ENCODE peak calls at places on chromosomes 5 and 9, in eight cellular contexts. One of them, this sample, is unnamed.

GRCh38 chr5:175012267-175012666 is 287.9 kb downstream of the MSX2 start:
- DNase-seq in transverse colon: no peak
- DNase-seq in GM10248: no peak
- DNase-seq in tibial artery: no peak
- DNase-seq in astrocyte of the cerebellum: no peak
- DNase-seq in nephron progenitor cell: no peak
- DNase-seq in AG04450: no peak
- DNase-seq in AG04449: no peak
- DNase-seq in this sample: no peak

GRCh38 chr5:103800728-103801127 is 238.1 kb upstream of the NUDT12 start:
- DNase-seq in transverse colon: no peak
- DNase-seq in GM10248: no peak
- DNase-seq in tibial artery: no peak
- DNase-seq in astrocyte of the cerebellum: peak
- DNase-seq in nephron progenitor cell: no peak
- DNase-seq in AG04450: no peak
- DNase-seq in AG04449: no peak
- DNase-seq in this sample: no peak

GRCh38 chr9:91273853-91274552 is 87.7 kb downstream of the AUH start:
- DNase-seq in transverse colon: no peak
- DNase-seq in GM10248: peak
- DNase-seq in tibial artery: no peak
- DNase-seq in astrocyte of the cerebellum: peak
- DNase-seq in nephron progenitor cell: no peak
- DNase-seq in AG04450: no peak
- DNase-seq in AG04449: no peak
- DNase-seq in this sample: no peak

GRCh38 chr9:4069457-4070162 is 230.3 kb downstream of the GLIS3 start:
- DNase-seq in transverse colon: no peak
- DNase-seq in GM10248: no peak
- DNase-seq in tibial artery: no peak
- DNase-seq in astrocyte of the cerebellum: no peak
- DNase-seq in nephron progenitor cell: no peak
- DNase-seq in AG04450: no peak
- DNase-seq in AG04449: no peak
- DNase-seq in this sample: no peak

GRCh38 chr9:123368481-123369153 is 12.6 kb downstream of the CRB2 start:
- DNase-seq in transverse colon: no peak
- DNase-seq in GM10248: no peak
- DNase-seq in tibial artery: no peak
- DNase-seq in astrocyte of the cerebellum: no peak
- DNase-seq in nephron progenitor cell: no peak
- DNase-seq in AG04450: no peak
- DNase-seq in AG04449: no peak
- DNase-seq in this sample: no peak

GRCh38 chr9:73176450-73176875 is 24.8 kb downstream of the ANXA1 start:
- DNase-seq in transverse colon: no peak
- DNase-seq in GM10248: no peak
- DNase-seq in tibial artery: no peak
- DNase-seq in astrocyte of the cerebellum: no peak
- DNase-seq in nephron progenitor cell: no peak
- DNase-seq in AG04450: no peak
- DNase-seq in AG04449: no peak
- DNase-seq in this sample: no peak

GRCh38 chr5:133106343-133106742 is 54.5 kb downstream of the HSPA4 start:
- DNase-seq in transverse colon: no peak
- DNase-seq in GM10248: no peak
- DNase-seq in tibial artery: no peak
- DNase-seq in astrocyte of the cerebellum: no peak
- DNase-seq in nephron progenitor cell: no peak
- DNase-seq in AG04450: no peak
- DNase-seq in AG04449: no peak
- DNase-seq in this sample: no peak

GRCh38 chr5:89232139-89232603 is 349.2 kb upstream of the MEF2C start:
- DNase-seq in transverse colon: no peak
- DNase-seq in GM10248: peak
- DNase-seq in tibial artery: no peak
- DNase-seq in astrocyte of the cerebellum: no peak
- DNase-seq in nephron progenitor cell: no peak
- DNase-seq in AG04450: no peak
- DNase-seq in AG04449: no peak
- DNase-seq in this sample: no peak

GRCh38 chr9:124420991-124421543 is 5.8 kb upstream of the PSMB7 start:
- DNase-seq in transverse colon: no peak
- DNase-seq in GM10248: no peak
- DNase-seq in tibial artery: no peak
- DNase-seq in astrocyte of the cerebellum: no peak
- DNase-seq in nephron progenitor cell: no peak
- DNase-seq in AG04450: no peak
- DNase-seq in AG04449: no peak
- DNase-seq in this sample: no peak

GRCh38 chr9:126616521-126616976 is 2.8 kb downstream of the LMX1B start:
- DNase-seq in transverse colon: no peak
- DNase-seq in GM10248: no peak
- DNase-seq in tibial artery: no peak
- DNase-seq in astrocyte of the cerebellum: no peak
- DNase-seq in nephron progenitor cell: no peak
- DNase-seq in AG04450: no peak
- DNase-seq in AG04449: no peak
- DNase-seq in this sample: no peak

GRCh38 chr5:151628112-151628823 is 37.1 kb upstream of the FAT2 start:
- DNase-seq in transverse colon: no peak
- DNase-seq in GM10248: no peak
- DNase-seq in tibial artery: peak
- DNase-seq in astrocyte of the cerebellum: no peak
- DNase-seq in nephron progenitor cell: no peak
- DNase-seq in AG04450: no peak
- DNase-seq in AG04449: peak
- DNase-seq in this sample: no peak

GRCh38 chr9:19149230-19149629 is 21.9 kb upstream of the PLIN2 start:
- DNase-seq in transverse colon: no peak
- DNase-seq in GM10248: no peak
- DNase-seq in tibial artery: no peak
- DNase-seq in astrocyte of the cerebellum: no peak
- DNase-seq in nephron progenitor cell: no peak
- DNase-seq in AG04450: no peak
- DNase-seq in AG04449: no peak
- DNase-seq in this sample: no peak

GRCh38 chr5:25858019-25858418 is 1180.4 kb downstream of the CDH9 start:
- DNase-seq in transverse colon: no peak
- DNase-seq in GM10248: no peak
- DNase-seq in tibial artery: no peak
- DNase-seq in astrocyte of the cerebellum: no peak
- DNase-seq in nephron progenitor cell: peak
- DNase-seq in AG04450: no peak
- DNase-seq in AG04449: no peak
- DNase-seq in this sample: no peak

GRCh38 chr5:1485320-1486118 is 38.2 kb downstream of the LPCAT1 start:
- DNase-seq in transverse colon: no peak
- DNase-seq in GM10248: no peak
- DNase-seq in tibial artery: no peak
- DNase-seq in astrocyte of the cerebellum: no peak
- DNase-seq in nephron progenitor cell: no peak
- DNase-seq in AG04450: no peak
- DNase-seq in AG04449: no peak
- DNase-seq in this sample: no peak

GRCh38 chr9:21465859-21466518 is 16.1 kb downstream of the IFNE start:
- DNase-seq in transverse colon: no peak
- DNase-seq in GM10248: peak
- DNase-seq in tibial artery: no peak
- DNase-seq in astrocyte of the cerebellum: peak
- DNase-seq in nephron progenitor cell: no peak
- DNase-seq in AG04450: peak
- DNase-seq in AG04449: no peak
- DNase-seq in this sample: peak

GRCh38 chr5:107604990-107605389 is 65.7 kb downstream of the EFNA5 start:
- DNase-seq in transverse colon: no peak
- DNase-seq in GM10248: no peak
- DNase-seq in tibial artery: no peak
- DNase-seq in astrocyte of the cerebellum: no peak
- DNase-seq in nephron progenitor cell: no peak
- DNase-seq in AG04450: no peak
- DNase-seq in AG04449: no peak
- DNase-seq in this sample: peak

GRCh38 chr5:108747111-108748009 is at the start of gene FER:
- DNase-seq in transverse colon: no peak
- DNase-seq in GM10248: peak
- DNase-seq in tibial artery: peak
- DNase-seq in astrocyte of the cerebellum: peak
- DNase-seq in nephron progenitor cell: no peak
- DNase-seq in AG04450: no peak
- DNase-seq in AG04449: no peak
- DNase-seq in this sample: no peak

GRCh38 chr5:72032769-72033168 is 74.5 kb upstream of the MAP1B start:
- DNase-seq in transverse colon: no peak
- DNase-seq in GM10248: no peak
- DNase-seq in tibial artery: no peak
- DNase-seq in astrocyte of the cerebellum: no peak
- DNase-seq in nephron progenitor cell: no peak
- DNase-seq in AG04450: no peak
- DNase-seq in AG04449: no peak
- DNase-seq in this sample: no peak

GRCh38 chr5:107272509-107272908 is 398.2 kb downstream of the EFNA5 start:
- DNase-seq in transverse colon: no peak
- DNase-seq in GM10248: no peak
- DNase-seq in tibial artery: no peak
- DNase-seq in astrocyte of the cerebellum: no peak
- DNase-seq in nephron progenitor cell: no peak
- DNase-seq in AG04450: no peak
- DNase-seq in AG04449: no peak
- DNase-seq in this sample: no peak

GRCh38 chr5:152864993-152865392 is 459.9 kb upstream of the NMUR2 start:
- DNase-seq in transverse colon: no peak
- DNase-seq in GM10248: no peak
- DNase-seq in tibial artery: no peak
- DNase-seq in astrocyte of the cerebellum: no peak
- DNase-seq in nephron progenitor cell: no peak
- DNase-seq in AG04450: no peak
- DNase-seq in AG04449: no peak
- DNase-seq in this sample: no peak

GRCh38 chr5:148541054-148541835 is 113.1 kb downstream of the HTR4 start:
- DNase-seq in transverse colon: no peak
- DNase-seq in GM10248: no peak
- DNase-seq in tibial artery: no peak
- DNase-seq in astrocyte of the cerebellum: no peak
- DNase-seq in nephron progenitor cell: no peak
- DNase-seq in AG04450: no peak
- DNase-seq in AG04449: no peak
- DNase-seq in this sample: no peak

GRCh38 chr9:124007157-124007460 is 4.5 kb upstream of the LHX2 start:
- DNase-seq in transverse colon: no peak
- DNase-seq in GM10248: no peak
- DNase-seq in tibial artery: no peak
- DNase-seq in astrocyte of the cerebellum: no peak
- DNase-seq in nephron progenitor cell: no peak
- DNase-seq in AG04450: no peak
- DNase-seq in AG04449: no peak
- DNase-seq in this sample: no peak

GRCh38 chr9:75200892-75201470 is 112.7 kb downstream of the OSTF1 start:
- DNase-seq in transverse colon: no peak
- DNase-seq in GM10248: peak
- DNase-seq in tibial artery: no peak
- DNase-seq in astrocyte of the cerebellum: peak
- DNase-seq in nephron progenitor cell: peak
- DNase-seq in AG04450: no peak
- DNase-seq in AG04449: no peak
- DNase-seq in this sample: no peak

GRCh38 chr9:135907006-135907434 is 326 bp downstream of the CAMSAP1 start:
- DNase-seq in transverse colon: peak
- DNase-seq in GM10248: peak
- DNase-seq in tibial artery: no peak
- DNase-seq in astrocyte of the cerebellum: no peak
- DNase-seq in nephron progenitor cell: peak
- DNase-seq in AG04450: no peak
- DNase-seq in AG04449: no peak
- DNase-seq in this sample: no peak

DNA sequence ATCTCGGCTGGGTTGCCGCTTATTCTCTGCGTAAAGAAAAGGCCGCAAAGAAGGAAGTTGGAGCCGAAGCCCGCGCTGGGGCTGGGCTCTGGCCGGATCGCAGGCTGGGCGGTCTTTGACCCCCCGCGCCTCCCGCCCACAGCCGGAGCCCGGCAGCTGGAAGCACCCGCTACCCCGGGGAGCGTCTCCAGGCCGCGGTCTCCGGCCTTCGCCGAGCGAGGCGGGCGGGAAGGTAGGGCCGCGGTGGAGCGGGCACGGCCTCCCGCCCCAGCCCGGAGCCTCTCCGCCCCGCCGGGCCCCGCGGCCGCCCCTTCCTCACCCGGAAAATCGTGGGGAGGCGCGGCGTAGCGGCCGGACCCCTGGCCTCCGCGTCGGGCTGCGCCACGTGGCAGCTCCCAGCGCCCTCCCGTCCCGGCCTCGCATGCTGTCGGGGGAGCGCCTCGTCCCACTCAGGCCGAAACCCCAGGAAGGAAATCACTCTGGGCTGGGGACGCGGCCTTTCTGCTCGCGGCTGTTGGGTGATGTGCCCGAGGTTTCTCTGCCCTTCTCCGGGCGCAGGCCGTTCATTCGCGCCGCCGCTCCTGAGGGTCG is 11.9 kb downstream of the FOXD1 start:
- DNase-seq in transverse colon: no peak
- DNase-seq in GM10248: no peak
- DNase-seq in tibial artery: no peak
- DNase-seq in astrocyte of the cerebellum: no peak
- DNase-seq in nephron progenitor cell: no peak
- DNase-seq in AG04450: no peak
- DNase-seq in AG04449: no peak
- DNase-seq in this sample: no peak
- TF ChIP-seq CTCF in transverse colon: no peak
- TF ChIP-seq CTCF in GM10248: no peak
- TF ChIP-seq CTCF in tibial artery: no peak
- TF ChIP-seq CTCF in astrocyte of the cerebellum: no peak
- TF ChIP-seq CTCF in nephron progenitor cell: no peak
- TF ChIP-seq CTCF in AG04450: no peak
- TF ChIP-seq CTCF in AG04449: no peak
- TF ChIP-seq CTCF in this sample: no peak

GRCh38 chr5:135834639-135835529 is at the start of gene SLC25A48:
- DNase-seq in transverse colon: peak
- DNase-seq in GM10248: peak
- DNase-seq in tibial artery: no peak
- DNase-seq in astrocyte of the cerebellum: no peak
- DNase-seq in nephron progenitor cell: peak
- DNase-seq in AG04450: no peak
- DNase-seq in AG04449: no peak
- DNase-seq in this sample: no peak
- TF ChIP-seq CTCF in transverse colon: no peak
- TF ChIP-seq CTCF in GM10248: no peak
- TF ChIP-seq CTCF in tibial artery: peak
- TF ChIP-seq CTCF in astrocyte of the cerebellum: no peak
- TF ChIP-seq CTCF in nephron progenitor cell: peak
- TF ChIP-seq CTCF in AG04450: no peak
- TF ChIP-seq CTCF in AG04449: no peak
- TF ChIP-seq CTCF in this sample: peak

GRCh38 chr9:121538221-121538620 is 38.6 kb upstream of the GGTA1 start:
- DNase-seq in transverse colon: no peak
- DNase-seq in GM10248: no peak
- DNase-seq in tibial artery: no peak
- DNase-seq in astrocyte of the cerebellum: no peak
- DNase-seq in nephron progenitor cell: no peak
- DNase-seq in AG04450: no peak
- DNase-seq in AG04449: no peak
- DNase-seq in this sample: no peak
- TF ChIP-seq CTCF in transverse colon: no peak
- TF ChIP-seq CTCF in GM10248: peak
- TF ChIP-seq CTCF in tibial artery: no peak
- TF ChIP-seq CTCF in astrocyte of the cerebellum: no peak
- TF ChIP-seq CTCF in nephron progenitor cell: no peak
- TF ChIP-seq CTCF in AG04450: no peak
- TF ChIP-seq CTCF in AG04449: no peak
- TF ChIP-seq CTCF in this sample: no peak

GRCh38 chr5:76403713-76403962 is 553 bp downstream of the IQGAP2 start:
- DNase-seq in transverse colon: no peak
- DNase-seq in GM10248: no peak
- DNase-seq in tibial artery: no peak
- DNase-seq in astrocyte of the cerebellum: no peak
- DNase-seq in nephron progenitor cell: no peak
- DNase-seq in AG04450: no peak
- DNase-seq in AG04449: no peak
- DNase-seq in this sample: no peak
- TF ChIP-seq CTCF in transverse colon: peak
- TF ChIP-seq CTCF in GM10248: peak
- TF ChIP-seq CTCF in tibial artery: no peak
- TF ChIP-seq CTCF in astrocyte of the cerebellum: peak
- TF ChIP-seq CTCF in nephron progenitor cell: peak
- TF ChIP-seq CTCF in AG04450: no peak
- TF ChIP-seq CTCF in AG04449: no peak
- TF ChIP-seq CTCF in this sample: no peak